ENCODE peak calls at places on chromosomes 13 and 19, in eight cellular contexts. H is naive thymus-derived CD8-positive, alpha-beta T cell; J is Daoy; U is heart right ventricle; R is amniotic stem cell; A is lower leg skin; N is Calu3; O is KG1. K is an unnamed sample.

GRCh38 chr13:99886706-99887105 is 84.9 kb downstream of the ZIC5 start:
- DNase-seq in H (no peak), U (no peak), R (no peak), N (no peak), O (no peak), A (no peak), J (no peak), K (no peak)

GRCh38 chr19:40623403-40624239 is 22.5 kb downstream of the LTBP4 start:
- DNase-seq in U (no peak), J (peak), O (no peak), H (no peak), N (no peak), R (no peak), A (no peak), K (no peak)

GRCh38 chr19:49427855-49428546 is 2.8 kb downstream of the GFY start:
- DNase-seq in N (peak), H (no peak), O (no peak), U (no peak), R (no peak), J (peak), A (no peak), K (no peak)

GRCh38 chr13:110343241-110343865 is 36.3 kb downstream of the COL4A2 start:
- DNase-seq in A (peak), O (no peak), U (no peak), N (no peak), R (no peak), J (no peak), H (no peak), K (no peak)

GRCh38 chr13:59774511-59774911 is 389.2 kb downstream of the DIAPH3 start:
- DNase-seq in H (no peak), A (no peak), J (no peak), O (no peak), R (no peak), U (no peak), N (no peak), K (no peak)

GRCh38 chr13:97028441-97029299 is 34.4 kb upstream of the OXGR1 start:
- DNase-seq in N (peak), U (peak), H (no peak), R (no peak), J (peak), A (peak), O (peak), K (peak)

GRCh38 chr13:105936816-105937215 is 598.6 kb downstream of the EFNB2 start:
- DNase-seq in H (no peak), O (no peak), R (no peak), J (peak), A (no peak), U (no peak), N (no peak), K (no peak)

GRCh38 chr13:59229861-59230260 is 933.9 kb downstream of the DIAPH3 start:
- DNase-seq in H (no peak), N (no peak), R (no peak), O (no peak), A (no peak), J (no peak), U (no peak), K (no peak)

GRCh38 chr13:90070362-90070761 is 1277.1 kb upstream of the MIR17HG start:
- DNase-seq in J (no peak), O (no peak), A (no peak), R (no peak), U (no peak), H (no peak), N (no peak), K (no peak)

GRCh38 chr19:40646564-40647254 is 43.7 kb downstream of the NUMBL start:
- DNase-seq in H (no peak), J (no peak), A (no peak), O (no peak), R (no peak), U (no peak), N (peak), K (no peak)

GRCh38 chr19:4977299-4978174 is 8.6 kb downstream of the KDM4B start:
- DNase-seq in N (no peak), J (peak), R (peak), A (no peak), H (no peak), O (no peak), U (no peak), K (no peak)

GRCh38 chr19:4831351-4832340 is at the start of gene TICAM1:
- DNase-seq in H (peak), R (peak), U (peak), J (peak), N (peak), O (peak), A (peak), K (peak)

GRCh38 chr13:95023405-95023804 is 277.8 kb downstream of the ABCC4 start:
- DNase-seq in J (no peak), U (no peak), R (no peak), H (no peak), N (no peak), A (no peak), O (no peak), K (peak)

GRCh38 chr13:33690321-33690720 is 127.6 kb upstream of the RFC3 start:
- DNase-seq in A (no peak), O (no peak), J (no peak), N (no peak), H (no peak), U (no peak), R (no peak), K (no peak)

GRCh38 chr19:35908977-35909683 is 1.0 kb upstream of the TYROBP start:
- DNase-seq in A (peak), H (no peak), R (no peak), J (no peak), O (peak), N (no peak), U (peak), K (no peak)

GRCh38 chr13:94858856-94859811 is 146.8 kb upstream of the SOX21 start:
- DNase-seq in U (peak), A (no peak), O (no peak), H (no peak), N (no peak), J (no peak), R (no peak), K (peak)

GRCh38 chr13:42728507-42729180 is 52.7 kb upstream of the FAM216B start:
- DNase-seq in R (peak), H (no peak), J (no peak), O (no peak), U (no peak), A (no peak), N (no peak), K (no peak)

GRCh38 chr13:33218020-33218419 is 67.5 kb downstream of the STARD13 start:
- DNase-seq in O (no peak), H (no peak), N (peak), R (no peak), A (no peak), J (no peak), U (no peak), K (no peak)

GRCh38 chr13:44197791-44198770 is 175.5 kb upstream of the SERP2 start:
- DNase-seq in O (no peak), N (no peak), R (no peak), J (no peak), U (no peak), A (no peak), H (no peak), K (no peak)

GRCh38 chr13:26996965-26997752 is 174.5 kb downstream of the USP12 start:
- DNase-seq in H (no peak), R (no peak), O (no peak), N (no peak), J (no peak), A (no peak), U (peak), K (no peak)

GRCh38 chr19:8611890-8612806 is 1.6 kb upstream of the ADAMTS10 start:
- DNase-seq in U (peak), R (no peak), H (peak), A (peak), J (peak), N (no peak), O (no peak), K (peak)

GRCh38 chr19:19451429-19452240 is 46.2 kb downstream of the GATAD2A start:
- DNase-seq in R (no peak), O (no peak), U (no peak), A (no peak), J (no peak), H (no peak), N (no peak), K (no peak)

GRCh38 chr13:39417643-39418042 is 185.3 kb downstream of the LHFPL6 start:
- DNase-seq in J (peak), N (peak), U (no peak), R (no peak), O (no peak), A (no peak), H (no peak), K (peak)

GRCh38 chr13:50080158-50080855 is 65.1 kb downstream of the KCNRG start:
- DNase-seq in A (no peak), N (no peak), R (no peak), O (peak), U (no peak), J (peak), H (peak), K (peak)

GRCh38 chr13:113672002-113672651 is 5.1 kb downstream of the GRK1 start:
- DNase-seq in J (no peak), N (no peak), O (no peak), A (no peak), R (no peak), U (no peak), H (no peak), K (no peak)

GRCh38 chr13:44719857-44720671 is 143.9 kb upstream of the TSC22D1 start:
- DNase-seq in O (no peak), R (peak), U (peak), J (peak), A (no peak), N (no peak), H (no peak), K (peak)

GRCh38 chr13:24168392-24168750 is 7.9 kb downstream of the SPATA13 start:
- DNase-seq in R (no peak), H (no peak), J (no peak), A (no peak), N (no peak), U (no peak), O (no peak), K (no peak)

GRCh38 chr13:71290963-71291937 is 575.8 kb downstream of the DACH1 start:
- DNase-seq in O (peak), U (peak), R (no peak), A (no peak), N (peak), H (peak), J (no peak), K (peak)

GRCh38 chr19:37972803-37973202 is 65.8 kb downstream of the SIPA1L3 start:
- DNase-seq in H (no peak), O (no peak), J (no peak), A (no peak), U (no peak), R (no peak), N (no peak), K (no peak)

GRCh38 chr19:3606174-3606689 is 443 bp downstream of the TBXA2R start:
- DNase-seq in N (peak), H (no peak), U (no peak), J (peak), R (no peak), A (no peak), O (no peak), K (no peak)

GRCh38 chr19:19670070-19670551 is 1.5 kb downstream of the ZNF101 start:
- DNase-seq in J (no peak), N (no peak), R (no peak), O (no peak), U (no peak), A (peak), H (no peak), K (no peak)

GRCh38 chr19:40687525-40688016 is 2.9 kb downstream of the NUMBL start:
- DNase-seq in R (no peak), O (no peak), U (peak), H (no peak), N (no peak), A (peak), J (no peak), K (no peak)

GRCh38 chr19:33871605-33872004 is 74.9 kb downstream of the KCTD15 start:
- DNase-seq in U (no peak), O (no peak), R (no peak), N (no peak), J (no peak), H (no peak), A (peak), K (no peak)